ENCODE peak calls at places on chromosome 15, in six cellular contexts. One of them, this sample, is unnamed.

GRCh38 chr15:91605576-91605975 is 247.9 kb upstream of the SLCO3A1 start:
- DNase-seq in GM12878: no peak
- DNase-seq in endothelial cell of umbilical vein: no peak
- DNase-seq in A549: no peak
- DNase-seq in K562: no peak
- DNase-seq in HepG2: no peak
- DNase-seq in this sample: no peak

GRCh38 chr15:41160639-41161315 is 44.7 kb upstream of the INO80 start:
- DNase-seq in GM12878: no peak
- DNase-seq in endothelial cell of umbilical vein: no peak
- DNase-seq in A549: no peak
- DNase-seq in K562: no peak
- DNase-seq in HepG2: no peak
- DNase-seq in this sample: no peak

GRCh38 chr15:38130200-38130567 is 122.5 kb upstream of the SPRED1 start:
- DNase-seq in GM12878: peak; percentile 30
- DNase-seq in endothelial cell of umbilical vein: no peak
- DNase-seq in A549: no peak
- DNase-seq in K562: no peak
- DNase-seq in HepG2: no peak
- DNase-seq in this sample: no peak

GRCh38 chr15:68028808-68029207 is 25.3 kb upstream of the PIAS1 start:
- DNase-seq in GM12878: no peak
- DNase-seq in endothelial cell of umbilical vein: no peak
- DNase-seq in A549: no peak
- DNase-seq in K562: no peak
- DNase-seq in HepG2: no peak
- DNase-seq in this sample: peak; percentile 62

GRCh38 chr15:101554115-101554915 is 64.8 kb upstream of the PCSK6 start:
- DNase-seq in GM12878: no peak
- DNase-seq in endothelial cell of umbilical vein: no peak
- DNase-seq in A549: no peak
- DNase-seq in K562: no peak
- DNase-seq in HepG2: no peak
- DNase-seq in this sample: no peak

GRCh38 chr15:100256985-100257650 is 84.7 kb downstream of the ADAMTS17 start:
- DNase-seq in GM12878: no peak
- DNase-seq in endothelial cell of umbilical vein: no peak
- DNase-seq in A549: no peak
- DNase-seq in K562: no peak
- DNase-seq in HepG2: no peak
- DNase-seq in this sample: no peak

GRCh38 chr15:60362318-60363023 is 35.3 kb downstream of the ANXA2 start:
- DNase-seq in GM12878: no peak
- DNase-seq in endothelial cell of umbilical vein: no peak
- DNase-seq in A549: peak; percentile 64
- DNase-seq in K562: no peak
- DNase-seq in HepG2: peak; percentile 11
- DNase-seq in this sample: peak; percentile 31

GRCh38 chr15:70715840-70716510 is 47.4 kb downstream of the UACA start:
- DNase-seq in GM12878: no peak
- DNase-seq in endothelial cell of umbilical vein: no peak
- DNase-seq in A549: no peak
- DNase-seq in K562: no peak
- DNase-seq in HepG2: no peak
- DNase-seq in this sample: no peak

GRCh38 chr15:20344601-20345400 is 196.8 kb downstream of the GOLGA6L6 start:
- DNase-seq in GM12878: no peak
- DNase-seq in endothelial cell of umbilical vein: no peak
- DNase-seq in A549: no peak
- DNase-seq in K562: peak; percentile 8
- DNase-seq in HepG2: no peak
- DNase-seq in this sample: no peak

GRCh38 chr15:77346637-77347036 is 73.3 kb downstream of the PEAK1 start:
- DNase-seq in GM12878: no peak
- DNase-seq in endothelial cell of umbilical vein: no peak
- DNase-seq in A549: no peak
- DNase-seq in K562: no peak
- DNase-seq in HepG2: peak; percentile 6
- DNase-seq in this sample: no peak

GRCh38 chr15:96160269-96160668 is 170.2 kb upstream of the NR2F2 start:
- DNase-seq in GM12878: no peak
- DNase-seq in endothelial cell of umbilical vein: peak; percentile 95
- DNase-seq in A549: no peak
- DNase-seq in K562: no peak
- DNase-seq in HepG2: no peak
- DNase-seq in this sample: no peak

DNA sequence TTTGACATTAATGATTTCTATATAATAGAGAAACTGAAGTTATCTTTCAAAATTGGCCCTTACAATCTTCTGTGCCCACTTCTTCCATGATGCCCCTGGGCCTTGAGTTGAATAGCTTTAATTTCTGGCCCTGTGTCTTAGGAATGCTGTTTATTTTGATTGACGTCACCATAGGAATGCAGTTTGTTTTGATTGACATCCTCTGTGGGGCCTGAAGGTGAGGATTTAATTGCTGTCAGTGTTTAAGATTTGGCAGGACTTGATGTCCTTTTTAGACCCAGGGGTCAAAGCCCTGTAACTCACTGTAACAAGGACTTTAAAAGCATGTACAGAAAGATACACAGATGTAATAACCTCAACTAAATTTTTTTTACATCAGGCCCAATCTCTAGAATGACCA is 83.3 kb downstream of the GLDN start:
- DNase-seq in GM12878: no peak
- DNase-seq in endothelial cell of umbilical vein: peak; percentile 8
- DNase-seq in A549: no peak
- DNase-seq in K562: no peak
- DNase-seq in HepG2: no peak
- DNase-seq in this sample: no peak
- TF ChIP-seq MYC in GM12878: no peak
- TF ChIP-seq MYC in endothelial cell of umbilical vein: no peak
- TF ChIP-seq MYC in A549: no peak
- TF ChIP-seq MYC in K562: no peak
- TF ChIP-seq MYC in HepG2: no peak
- TF ChIP-seq MYC in this sample: no peak

GRCh38 chr15:25849431-25849921 is 13.7 kb downstream of the ATP10A start:
- DNase-seq in GM12878: no peak
- DNase-seq in endothelial cell of umbilical vein: no peak
- DNase-seq in A549: no peak
- DNase-seq in K562: no peak
- DNase-seq in HepG2: no peak
- DNase-seq in this sample: no peak

GRCh38 chr15:25850154-25851111 is 12.7 kb downstream of the ATP10A start:
- DNase-seq in GM12878: peak; percentile 28
- DNase-seq in endothelial cell of umbilical vein: no peak
- DNase-seq in A549: peak; percentile 60
- DNase-seq in K562: peak; percentile 76
- DNase-seq in HepG2: peak; percentile 74
- DNase-seq in this sample: peak; percentile 79

GRCh38 chr15:25852027-25852426 is 11.1 kb downstream of the ATP10A start:
- DNase-seq in GM12878: no peak
- DNase-seq in endothelial cell of umbilical vein: no peak
- DNase-seq in A549: no peak
- DNase-seq in K562: no peak
- DNase-seq in HepG2: no peak
- DNase-seq in this sample: no peak

GRCh38 chr15:25848769-25849430 is 14.2 kb downstream of the ATP10A start:
- DNase-seq in GM12878: no peak
- DNase-seq in endothelial cell of umbilical vein: no peak
- DNase-seq in A549: no peak
- DNase-seq in K562: no peak
- DNase-seq in HepG2: no peak
- DNase-seq in this sample: no peak

DNA sequence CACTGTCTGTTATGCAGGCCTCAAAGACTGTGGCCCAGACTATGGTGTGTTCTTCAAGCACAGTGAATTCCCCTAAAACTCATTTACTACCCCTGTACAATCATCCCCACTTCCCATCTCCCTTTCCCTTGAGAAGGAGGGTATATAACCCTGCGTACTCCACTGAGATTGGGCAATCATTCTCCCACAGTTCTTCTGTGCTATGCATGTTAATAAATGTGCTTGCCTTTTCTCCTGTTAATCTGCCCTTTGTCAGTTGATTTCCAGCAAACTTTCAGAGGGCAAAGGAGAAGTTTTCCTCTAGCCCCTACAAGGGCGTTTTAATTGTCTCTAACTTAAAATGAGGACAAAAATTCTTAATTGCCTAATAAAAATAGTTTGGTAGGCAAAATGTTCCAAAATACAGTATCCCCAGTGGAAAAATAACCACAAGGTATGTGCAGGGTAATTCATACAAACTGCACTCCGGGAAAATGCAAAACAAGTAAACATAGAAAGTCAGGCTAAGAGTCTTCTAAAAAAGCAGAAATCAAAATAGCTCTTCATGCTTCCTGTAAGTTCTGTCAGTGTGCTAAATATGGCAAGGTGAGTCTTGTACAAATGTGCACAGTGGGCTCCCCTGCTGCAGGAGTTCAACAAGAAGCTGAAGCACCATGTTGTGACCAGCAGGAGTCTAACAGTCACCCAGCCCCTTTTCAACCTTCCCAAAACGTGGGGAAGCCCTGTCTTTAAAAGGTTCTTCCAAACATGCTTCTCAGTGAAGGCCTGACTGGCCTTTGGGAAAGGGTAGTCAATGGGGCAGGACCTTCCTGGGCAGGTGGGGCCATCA is 10.2 kb downstream of the ATP10A start:
- DNase-seq in GM12878: no peak
- DNase-seq in endothelial cell of umbilical vein: no peak
- DNase-seq in A549: no peak
- DNase-seq in K562: no peak
- DNase-seq in HepG2: no peak
- DNase-seq in this sample: peak; percentile 2
- H3K4me3 ChIP-seq in GM12878: no peak overlapping the region
- H3K4me3 ChIP-seq in endothelial cell of umbilical vein: no peak overlapping the region
- H3K4me3 ChIP-seq in A549: no peak overlapping the region
- H3K4me3 ChIP-seq in K562: no peak overlapping the region
- H3K4me3 ChIP-seq in HepG2: no peak overlapping the region
- H3K4me3 ChIP-seq in this sample: no peak overlapping the region

GRCh38 chr15:74133703-74134386 is 3.5 kb downstream of the ISLR2 start:
- DNase-seq in GM12878: no peak
- DNase-seq in endothelial cell of umbilical vein: no peak
- DNase-seq in A549: no peak
- DNase-seq in K562: no peak
- DNase-seq in HepG2: no peak
- DNase-seq in this sample: no peak
- TF ChIP-seq MYC in GM12878: no peak
- TF ChIP-seq MYC in endothelial cell of umbilical vein: no peak
- TF ChIP-seq MYC in A549: no peak
- TF ChIP-seq MYC in K562: no peak
- TF ChIP-seq MYC in HepG2: no peak
- TF ChIP-seq MYC in this sample: no peak

GRCh38 chr15:78757636-78757905 is 53.7 kb downstream of the ADAMTS7 start:
- DNase-seq in GM12878: no peak
- DNase-seq in endothelial cell of umbilical vein: no peak
- DNase-seq in A549: no peak
- DNase-seq in K562: no peak
- DNase-seq in HepG2: no peak
- DNase-seq in this sample: no peak
- H3K4me3 ChIP-seq in GM12878: no peak overlapping the region
- H3K4me3 ChIP-seq in endothelial cell of umbilical vein: no peak overlapping the region
- H3K4me3 ChIP-seq in A549: no peak overlapping the region
- H3K4me3 ChIP-seq in K562: no peak overlapping the region
- H3K4me3 ChIP-seq in HepG2: no peak overlapping the region
- H3K4me3 ChIP-seq in this sample: no peak overlapping the region

DNA sequence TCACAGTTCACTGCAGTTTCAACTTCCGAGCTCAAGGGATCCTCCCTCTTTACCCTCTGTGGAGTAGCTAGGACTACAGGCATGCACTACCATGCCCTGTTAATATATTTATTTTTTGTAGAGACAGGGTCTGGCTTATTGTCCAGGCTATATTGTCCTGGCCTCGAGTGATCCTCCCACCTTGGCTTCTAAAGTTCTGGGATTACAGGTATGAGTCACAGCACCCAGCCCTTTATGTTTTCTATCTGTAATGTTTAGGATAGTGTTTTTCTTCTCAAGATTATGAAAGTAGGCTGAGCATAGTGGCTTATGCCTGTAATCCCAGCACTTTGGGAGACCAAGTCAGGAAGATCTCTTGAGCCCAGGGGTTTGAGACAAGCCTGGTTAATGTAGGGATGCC is 11.9 kb upstream of the SCG3 start:
- DNase-seq in GM12878: no peak
- DNase-seq in endothelial cell of umbilical vein: no peak
- DNase-seq in A549: no peak
- DNase-seq in K562: no peak
- DNase-seq in HepG2: no peak
- DNase-seq in this sample: no peak
- TF ChIP-seq MYC in GM12878: no peak
- TF ChIP-seq MYC in endothelial cell of umbilical vein: no peak
- TF ChIP-seq MYC in A549: no peak
- TF ChIP-seq MYC in K562: no peak
- TF ChIP-seq MYC in HepG2: no peak
- TF ChIP-seq MYC in this sample: no peak

GRCh38 chr15:74982183-74982582 is 13.2 kb upstream of the SCAMP5 start:
- DNase-seq in GM12878: no peak
- DNase-seq in endothelial cell of umbilical vein: no peak
- DNase-seq in A549: no peak
- DNase-seq in K562: no peak
- DNase-seq in HepG2: no peak
- DNase-seq in this sample: peak; percentile 79

GRCh38 chr15:74989527-74989926 is 5.8 kb upstream of the SCAMP5 start:
- DNase-seq in GM12878: no peak
- DNase-seq in endothelial cell of umbilical vein: no peak
- DNase-seq in A549: no peak
- DNase-seq in K562: no peak
- DNase-seq in HepG2: no peak
- DNase-seq in this sample: no peak

GRCh38 chr15:74978503-74978902 is 16.9 kb upstream of the SCAMP5 start:
- DNase-seq in GM12878: no peak
- DNase-seq in endothelial cell of umbilical vein: no peak
- DNase-seq in A549: no peak
- DNase-seq in K562: no peak
- DNase-seq in HepG2: no peak
- DNase-seq in this sample: no peak

GRCh38 chr15:74978077-74978476 is 17.3 kb upstream of the SCAMP5 start:
- DNase-seq in GM12878: no peak
- DNase-seq in endothelial cell of umbilical vein: no peak
- DNase-seq in A549: no peak
- DNase-seq in K562: no peak
- DNase-seq in HepG2: no peak
- DNase-seq in this sample: no peak

GRCh38 chr15:74983725-74984231 is 11.6 kb upstream of the SCAMP5 start:
- DNase-seq in GM12878: peak; percentile 27
- DNase-seq in endothelial cell of umbilical vein: no peak
- DNase-seq in A549: peak; percentile 56
- DNase-seq in K562: no peak
- DNase-seq in HepG2: no peak
- DNase-seq in this sample: peak; percentile 78
- H3K4me3 ChIP-seq in GM12878: no peak overlapping the region
- H3K4me3 ChIP-seq in endothelial cell of umbilical vein: no peak overlapping the region
- H3K4me3 ChIP-seq in A549: no peak overlapping the region
- H3K4me3 ChIP-seq in K562: no peak overlapping the region
- H3K4me3 ChIP-seq in HepG2: no peak overlapping the region
- H3K4me3 ChIP-seq in this sample: no peak overlapping the region

GRCh38 chr15:74988007-74988800 is 7.2 kb upstream of the SCAMP5 start:
- DNase-seq in GM12878: no peak
- DNase-seq in endothelial cell of umbilical vein: peak; percentile 53
- DNase-seq in A549: peak; percentile 64
- DNase-seq in K562: peak; percentile 60
- DNase-seq in HepG2: peak; percentile 65
- DNase-seq in this sample: peak; percentile 75
- TF ChIP-seq MYC in GM12878: no peak
- TF ChIP-seq MYC in endothelial cell of umbilical vein: no peak
- TF ChIP-seq MYC in A549: no peak
- TF ChIP-seq MYC in K562: no peak
- TF ChIP-seq MYC in HepG2: no peak
- TF ChIP-seq MYC in this sample: no peak

GRCh38 chr15:50933353-50933752 is 24.9 kb downstream of the AP4E1 start:
- DNase-seq in GM12878: no peak
- DNase-seq in endothelial cell of umbilical vein: no peak
- DNase-seq in A549: no peak
- DNase-seq in K562: no peak
- DNase-seq in HepG2: no peak
- DNase-seq in this sample: peak; percentile 49
- H3K4me3 ChIP-seq in GM12878: no peak overlapping the region
- H3K4me3 ChIP-seq in endothelial cell of umbilical vein: no peak overlapping the region
- H3K4me3 ChIP-seq in A549: no peak overlapping the region
- H3K4me3 ChIP-seq in K562: no peak overlapping the region
- H3K4me3 ChIP-seq in HepG2: no peak overlapping the region
- H3K4me3 ChIP-seq in this sample: no peak overlapping the region